ENCODE peak calls at places on chromosome 15, in four cellular contexts. O is IMR-90; S is right cardiac atrium; Q is CD8-positive, alpha-beta memory T cell. I is an unnamed sample.

GRCh38 chr15:31311735-31312134 is 14.9 kb upstream of the KLF13 start:
- DNase-seq in S (no peak), O (no peak), Q (no peak), I (peak; percentile 60)

GRCh38 chr15:31227954-31228542 is 98.6 kb upstream of the KLF13 start:
- DNase-seq in S (no peak), Q (no peak), O (no peak), I (no peak)

GRCh38 chr15:90351479-90352108 is 490 bp upstream of the ZNF774 start:
- DNase-seq in O (no peak), Q (no peak), S (no peak), I (peak; percentile 42)

GRCh38 chr15:42035362-42035761 is 14.5 kb upstream of the PLA2G4E start:
- DNase-seq in Q (no peak), S (no peak), O (peak; percentile 11), I (no peak)

GRCh38 chr15:95210436-95210981 is 979.1 kb downstream of the MCTP2 start:
- DNase-seq in Q (no peak), S (no peak), O (no peak), I (no peak)

GRCh38 chr15:41150279-41150678 is 34.2 kb upstream of the INO80 start:
- DNase-seq in O (no peak), S (no peak), Q (no peak), I (no peak)

GRCh38 chr15:91853968-91854943 is 748 bp downstream of the SLCO3A1 start:
- DNase-seq in Q (peak; percentile 45), S (peak; percentile 80), O (no peak), I (peak; percentile 94)

GRCh38 chr15:90315276-90315982 is 36.7 kb upstream of the ZNF774 start:
- DNase-seq in O (peak; percentile 56), Q (no peak), S (peak; percentile 88), I (peak; percentile 63)

GRCh38 chr15:64690578-64691296 is 84.7 kb downstream of the RBPMS2 start:
- DNase-seq in Q (no peak), O (no peak), S (peak; percentile 74), I (peak; percentile 49)
- H3K4me1 ChIP-seq in Q (no peaks in the 10 kb centered on the region), O (peaks cover 9% of the 10 kb centered on the region), S (peaks cover 22% of the 10 kb centered on the region), I (peaks cover 12% of the 10 kb centered on the region)

DNA sequence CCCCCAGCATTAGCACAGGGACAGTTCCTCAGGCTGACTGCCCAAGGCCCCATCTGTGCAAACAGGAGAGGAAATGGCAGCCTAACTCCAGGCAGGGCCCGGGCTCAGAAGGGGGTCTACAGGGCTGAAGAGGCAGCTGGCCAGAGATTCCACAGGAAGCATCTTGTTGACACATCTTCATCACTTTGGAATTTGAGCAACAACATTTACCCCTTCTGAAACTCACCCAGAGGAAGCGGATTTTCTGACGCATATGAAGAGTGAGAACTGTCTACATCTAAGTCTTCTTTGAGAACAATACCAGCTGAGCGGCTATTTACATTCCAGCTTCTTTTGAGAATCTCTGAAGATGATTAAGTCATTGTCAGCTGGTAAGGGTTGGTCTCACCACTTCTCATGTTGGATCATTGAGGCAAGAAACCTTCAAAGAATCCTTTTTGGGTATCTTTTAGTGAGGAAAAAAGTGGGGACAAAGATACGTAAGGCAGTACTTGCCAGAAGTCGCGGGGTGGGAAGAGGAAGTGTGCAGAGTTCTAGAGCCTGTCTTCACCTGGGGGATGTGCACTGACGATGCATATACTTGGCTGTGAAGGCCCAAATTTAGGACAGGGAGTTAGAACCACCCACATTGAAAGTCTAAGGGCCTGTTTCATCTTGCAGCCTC is 25.4 kb upstream of the SRP14 start:
- DNase-seq in Q (no peak), O (peak; percentile 73), S (no peak), I (no peak)
- H3K4me3 ChIP-seq in Q (no peak overlapping the region), O (no peak overlapping the region), S (no peak overlapping the region), I (no peak overlapping the region)

GRCh38 chr15:100115711-100116090 is 226.1 kb downstream of the ADAMTS17 start:
- DNase-seq in O (peak; percentile 67), Q (no peak), S (peak; percentile 66), I (peak; percentile 96)

GRCh38 chr15:100113351-100114075 is 228.3 kb downstream of the ADAMTS17 start:
- DNase-seq in O (no peak), Q (no peak), S (peak; percentile 87), I (peak; percentile 86)

GRCh38 chr15:100115066-100115710 is 226.6 kb downstream of the ADAMTS17 start:
- DNase-seq in Q (no peak), O (no peak), S (peak; percentile 63), I (peak; percentile 91)

GRCh38 chr15:100114100-100114499 is 227.7 kb downstream of the ADAMTS17 start:
- DNase-seq in O (peak; percentile 92), S (peak; percentile 92), Q (no peak), I (peak; percentile 97)

GRCh38 chr15:100114526-100114925 is 227.2 kb downstream of the ADAMTS17 start:
- DNase-seq in S (peak; percentile 82), Q (no peak), O (peak; percentile 48), I (peak; percentile 92)
- H3K4me1 ChIP-seq in S (peaks cover 26% of the 10 kb centered on the region), Q (peaks cover 18% of the 10 kb centered on the region), O (peaks cover 32% of the 10 kb centered on the region), I (peaks cover 44% of the 10 kb centered on the region)

GRCh38 chr15:99123706-99124451 is 19.0 kb downstream of the SYNM start:
- DNase-seq in O (peak; percentile 96), S (peak; percentile 96), Q (no peak), I (peak; percentile 96)
- H3K4me3 ChIP-seq in O (no peak overlapping the region), S (no peak overlapping the region), Q (no peak overlapping the region), I (peak overlapping the region; percentile 59)

GRCh38 chr15:78205856-78206255 is 28.5 kb downstream of the ACSBG1 start:
- DNase-seq in O (no peak), S (no peak), Q (no peak), I (no peak)

GRCh38 chr15:78207110-78207458 is 27.3 kb downstream of the ACSBG1 start:
- DNase-seq in O (no peak), Q (no peak), S (no peak), I (no peak)

GRCh38 chr15:78207641-78208340 is 26.6 kb downstream of the ACSBG1 start:
- DNase-seq in Q (no peak), S (no peak), O (no peak), I (no peak)

GRCh38 chr15:78205337-78205736 is 29.0 kb downstream of the ACSBG1 start:
- DNase-seq in S (no peak), O (no peak), Q (no peak), I (no peak)

DNA sequence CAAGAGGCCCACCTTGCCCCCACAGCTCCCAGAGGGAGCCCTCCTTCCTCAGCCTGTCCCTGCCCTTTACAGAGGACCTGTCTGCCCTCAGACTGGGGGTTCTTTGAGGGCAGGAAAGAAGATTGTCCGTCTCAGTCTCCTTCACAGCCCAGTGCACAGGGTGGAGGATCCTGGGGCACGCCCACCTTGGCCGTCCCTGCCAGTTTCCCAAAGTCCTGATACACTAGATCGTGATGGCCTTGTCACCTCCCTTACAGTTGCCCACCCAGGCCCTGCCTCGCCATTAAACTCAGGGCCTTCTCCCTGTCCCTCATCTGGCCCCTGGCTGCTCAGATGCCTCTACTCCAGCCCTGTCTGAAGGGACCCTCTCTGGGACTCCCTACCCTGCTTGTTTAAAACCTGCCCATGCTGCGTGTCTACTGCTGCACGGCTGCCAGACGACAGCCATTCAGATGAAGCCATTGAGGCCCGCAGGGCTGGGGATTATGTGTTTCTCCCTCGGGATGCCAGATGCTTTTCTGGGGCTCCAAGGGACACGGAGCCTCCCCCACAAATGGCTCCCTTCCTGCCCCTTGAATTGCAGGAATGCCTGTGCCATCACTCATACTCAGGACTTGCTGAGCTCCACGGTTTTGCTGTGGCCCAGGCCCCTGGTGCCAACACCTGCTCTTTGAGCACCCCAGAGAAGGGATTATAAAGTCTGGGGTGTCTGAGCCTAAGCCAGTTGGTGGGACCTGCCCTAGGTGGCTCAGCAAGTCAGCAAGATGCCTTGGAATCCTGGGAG is 27.8 kb downstream of the ACSBG1 start:
- DNase-seq in O (peak; percentile 14), S (no peak), Q (no peak), I (peak; percentile 91)
- H3K4me1 ChIP-seq in O (no peaks in the 10 kb centered on the region), S (peaks cover 24% of the 10 kb centered on the region), Q (no peaks in the 10 kb centered on the region), I (peaks cover 11% of the 10 kb centered on the region)

GRCh38 chr15:47405768-47406167 is 311.5 kb upstream of the SEMA6D start:
- DNase-seq in S (no peak), Q (no peak), O (no peak), I (no peak)
- H3K4me3 ChIP-seq in S (no peak overlapping the region), Q (no peak overlapping the region), O (no peak overlapping the region), I (no peak overlapping the region)

GRCh38 chr15:72487070-72487797 is 13.1 kb downstream of the ARIH1 start:
- DNase-seq in S (no peak), Q (no peak), O (peak; percentile 54), I (no peak)
- H3K4me1 ChIP-seq in S (peaks cover 8% of the 10 kb centered on the region), Q (peaks cover 70% of the 10 kb centered on the region), O (peaks cover 11% of the 10 kb centered on the region), I (peaks cover 39% of the 10 kb centered on the region)

GRCh38 chr15:48643236-48643635 is 2.3 kb downstream of the FBN1 start:
- DNase-seq in S (no peak), Q (no peak), O (no peak), I (peak; percentile 29)
- H3K4me3 ChIP-seq in S (peak overlapping the region; percentile 58), Q (no peak overlapping the region), O (peak overlapping the region; percentile 90), I (peak overlapping the region; percentile 93)

DNA sequence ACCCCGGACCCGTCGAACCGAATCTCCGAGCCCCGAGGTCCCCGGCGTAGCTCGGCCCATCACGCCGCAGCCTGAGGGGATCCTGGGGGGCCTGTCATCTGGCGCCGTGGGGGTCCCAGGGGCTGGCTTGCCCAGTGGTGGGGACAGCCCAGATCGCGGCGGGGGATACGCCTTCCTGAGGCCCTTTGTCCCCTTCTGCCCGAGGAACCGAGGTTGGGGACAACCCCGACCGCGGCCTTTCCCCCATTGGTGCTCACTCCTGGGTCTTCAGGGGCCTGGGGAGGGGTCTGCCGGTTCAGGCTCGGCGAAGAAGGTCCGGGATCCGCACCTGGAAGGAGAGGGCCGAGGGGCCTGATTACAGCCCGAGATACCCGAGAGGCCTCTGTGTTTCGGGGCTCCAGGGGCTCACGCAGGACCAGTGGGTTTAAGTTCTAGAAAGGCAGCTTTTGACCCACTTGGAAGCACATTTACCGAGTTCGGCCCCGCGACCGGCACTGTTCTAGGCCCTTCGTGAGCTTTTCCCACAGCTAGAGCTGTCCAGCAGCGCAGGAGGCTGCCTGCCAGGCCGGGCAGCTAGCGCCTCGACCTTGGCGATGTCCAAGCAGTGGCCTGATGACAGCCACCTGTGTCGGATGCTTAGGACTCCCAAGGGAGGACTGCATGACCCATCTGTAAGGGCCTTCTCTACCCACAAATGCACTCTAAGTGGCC is 504 bp downstream of the ABHD2 start:
- DNase-seq in S (peak; percentile 79), Q (no peak), O (peak; percentile 34), I (no peak)
- H3K4me1 ChIP-seq in S (peaks cover 6% of the 10 kb centered on the region), Q (peaks cover 33% of the 10 kb centered on the region), O (peaks cover 16% of the 10 kb centered on the region), I (peaks cover 50% of the 10 kb centered on the region)

I was measured in osteoblast.